ENCODE peak calls at places on chromosomes 6 and 20, in four cellular contexts. V, K, W and Z are unnamed samples.

GRCh38 chr20:21315138-21315537 is 12.0 kb downstream of the XRN2 start:
- DNase-seq in V (no peak), K (no peak), W (no peak), Z (no peak)

GRCh38 chr6:83696674-83697073 is 12.2 kb downstream of the SNAP91 start:
- DNase-seq in V (no peak), K (no peak), W (no peak), Z (no peak)

GRCh38 chr6:50819527-50819905 is 845 bp downstream of the TFAP2B start:
- DNase-seq in V (no peak), K (no peak), W (no peak), Z (no peak)

GRCh38 chr20:24587384-24588046 is 118.1 kb downstream of the SYNDIG1 start:
- DNase-seq in V (no peak), K (no peak), W (no peak), Z (peak)

GRCh38 chr6:156410649-156411048 is 366.5 kb upstream of the ARID1B start:
- DNase-seq in V (no peak), K (no peak), W (no peak), Z (no peak)

GRCh38 chr20:3818155-3819151 is 1.9 kb upstream of the AP5S1 start:
- DNase-seq in V (no peak), K (peak), W (no peak), Z (peak)

GRCh38 chr6:52157301-52157930 is 28.8 kb upstream of the IL17A start:
- DNase-seq in V (no peak), K (no peak), W (peak), Z (no peak)

GRCh38 chr20:5221078-5221430 is 94.2 kb downstream of the CDS2 start:
- DNase-seq in V (no peak), K (no peak), W (no peak), Z (no peak)

GRCh38 chr20:37688093-37688492 is 5.7 kb upstream of the CTNNBL1 start:
- DNase-seq in V (no peak), K (no peak), W (no peak), Z (no peak)

GRCh38 chr6:149935668-149936067 is 6.1 kb upstream of the ULBP2 start:
- DNase-seq in V (no peak), K (no peak), W (no peak), Z (no peak)

GRCh38 chr6:117733341-117733740 is 58.1 kb downstream of the NUS1 start:
- DNase-seq in V (no peak), K (no peak), W (no peak), Z (no peak)

GRCh38 chr6:99165838-99166237 is 183.6 kb downstream of the FAXC start:
- DNase-seq in V (no peak), K (no peak), W (no peak), Z (no peak)

GRCh38 chr20:36826556-36827244 is 49.2 kb upstream of the TLDC2 start:
- DNase-seq in V (no peak), K (no peak), W (no peak), Z (no peak)

GRCh38 chr6:53032853-53033252 is 32.4 kb upstream of the FBXO9 start:
- DNase-seq in V (no peak), K (no peak), W (no peak), Z (no peak)

GRCh38 chr20:46627251-46627650 is 24.0 kb downstream of the SLC13A3 start:
- DNase-seq in V (no peak), K (no peak), W (no peak), Z (no peak)

GRCh38 chr6:149917679-149918078 is 5.2 kb downstream of the RAET1G start:
- DNase-seq in V (no peak), K (no peak), W (no peak), Z (no peak)

GRCh38 chr6:149212892-149213786 is 104.4 kb upstream of the TAB2 start:
- DNase-seq in V (no peak), K (no peak), W (no peak), Z (no peak)

GRCh38 chr20:14935285-14935684 is 597.9 kb upstream of the FLRT3 start:
- DNase-seq in V (no peak), K (no peak), W (no peak), Z (no peak)

GRCh38 chr20:25683050-25683449 is 13.6 kb downstream of the ZNF337 start:
- DNase-seq in V (no peak), K (no peak), W (no peak), Z (no peak)

GRCh38 chr6:36266913-36267644 is 2.8 kb upstream of the PNPLA1 start:
- DNase-seq in V (no peak), K (no peak), W (no peak), Z (no peak)

GRCh38 chr6:144515761-144516160 is 230.6 kb downstream of the UTRN start:
- DNase-seq in V (no peak), K (no peak), W (no peak), Z (no peak)

GRCh38 chr6:47722178-47722577 is 23.8 kb downstream of the ADGRF4 start:
- DNase-seq in V (no peak), K (no peak), W (peak), Z (no peak)

DNA sequence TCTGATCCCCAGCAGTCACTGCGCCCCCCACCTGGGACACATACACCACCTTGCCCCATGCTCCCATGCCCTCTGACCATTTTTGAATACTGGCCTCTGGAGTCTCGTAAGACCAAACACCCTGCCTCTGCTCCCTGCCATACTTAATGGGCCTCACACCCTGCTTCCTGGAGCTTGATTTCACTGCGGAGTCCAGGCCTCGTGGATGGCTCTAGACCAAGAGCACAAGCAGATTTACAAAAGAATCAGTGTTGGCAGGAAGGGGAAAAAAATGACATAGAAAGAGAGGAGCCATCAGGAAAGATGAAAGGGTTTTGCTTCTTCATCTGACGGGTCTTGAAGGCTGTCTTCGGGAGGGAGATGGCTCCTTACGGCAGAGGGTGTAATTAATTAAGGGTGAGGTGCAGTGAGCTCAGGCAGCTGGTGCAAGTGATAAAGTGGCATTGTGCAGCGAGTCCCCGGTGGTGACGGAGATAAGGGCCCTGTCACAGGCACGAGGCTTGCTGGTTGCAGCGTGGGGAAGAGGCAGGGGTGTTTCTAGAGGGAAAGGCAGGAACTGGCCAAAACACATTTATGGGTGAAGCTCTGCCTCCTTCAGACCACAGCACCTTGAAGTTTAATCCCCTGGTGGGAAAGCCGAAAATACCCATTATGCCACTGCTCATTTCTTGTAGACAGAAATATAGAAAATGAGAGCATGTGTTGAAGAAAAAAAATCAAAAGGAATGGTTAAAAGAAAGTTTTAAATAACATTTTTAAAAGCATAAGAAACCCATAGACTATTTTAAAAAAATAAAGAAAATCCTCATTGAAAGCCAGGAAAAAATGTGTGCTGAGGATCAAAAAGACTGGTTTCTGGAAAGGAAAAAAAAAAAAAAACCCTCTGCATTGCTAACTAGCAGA is 128.6 kb upstream of the LRFN2 start:
- DNase-seq in V (no peak), K (peak), W (no peak), Z (no peak)
- TF ChIP-seq CHD2 in V (no peak), K (no peak), W (no peak), Z (no peak)

GRCh38 chr20:57397693-57398108 is 6.5 kb downstream of the RBM38 start:
- DNase-seq in V (no peak), K (no peak), W (no peak), Z (no peak)
- TF ChIP-seq JUND in V (no peak), K (no peak), W (no peak), Z (no peak)

DNA sequence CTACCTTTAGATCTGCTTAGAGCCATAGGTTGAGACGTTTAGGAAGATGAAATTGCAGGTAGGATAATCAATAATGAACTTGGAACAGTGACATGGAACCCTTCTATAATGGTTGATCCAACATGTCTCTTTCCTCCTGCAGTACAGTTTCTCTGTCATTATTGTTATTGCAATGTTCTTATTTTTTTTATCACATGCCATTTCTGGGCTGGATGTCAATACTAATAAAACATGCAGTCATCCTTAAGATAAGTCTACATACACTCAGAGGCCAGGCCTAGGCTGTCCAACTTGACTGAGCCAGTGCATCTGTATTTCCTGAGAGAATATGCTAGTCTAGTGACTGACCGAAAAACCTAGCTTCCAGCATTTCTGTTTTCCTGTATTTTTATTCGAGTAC is 75.3 kb upstream of the THEMIS start:
- DNase-seq in V (no peak), K (no peak), W (no peak), Z (no peak)
- TF ChIP-seq RFX5 in V (no peak), K (no peak), W (no peak), Z (no peak)

GRCh38 chr6:11772109-11772830 is 6.3 kb downstream of the ADTRP start:
- DNase-seq in V (no peak), K (no peak), W (no peak), Z (no peak)
- TF ChIP-seq CHD2 in V (no peak), K (no peak), W (no peak), Z (no peak)

GRCh38 chr6:111469543-111469942 is 13.5 kb downstream of the REV3L start:
- DNase-seq in V (no peak), K (peak), W (no peak), Z (no peak)
- TF ChIP-seq JUND in V (no peak), K (no peak), W (no peak), Z (no peak)

GRCh38 chr6:169424149-169424804 is 170.6 kb upstream of the THBS2 start:
- DNase-seq in V (no peak), K (no peak), W (no peak), Z (peak)
- TF ChIP-seq RFX5 in V (no peak), K (no peak), W (no peak), Z (no peak)